ENCODE peak calls at places on chromosome 1, in five cellular contexts. R, U, M, G and C are unnamed samples.

GRCh38 chr1:113870778-113871177 is 734 bp downstream of the PTPN22 start:
- DNase-seq in R (no peak), U (no peak), M (no peak), G (no peak), C (no peak)

GRCh38 chr1:241499910-241500309 is 19.6 kb downstream of the FH start:
- DNase-seq in R (no peak), U (no peak), M (no peak), G (no peak), C (no peak)

GRCh38 chr1:31658721-31659120 is 14.0 kb upstream of the PEF1 start:
- DNase-seq in R (no peak), U (no peak), M (no peak), G (no peak), C (no peak)

GRCh38 chr1:220917535-220918209 is 38.4 kb downstream of the HLX start:
- DNase-seq in R (no peak), U (no peak), M (no peak), G (no peak), C (no peak)

GRCh38 chr1:116154536-116154935 is 43.3 kb downstream of the MAB21L3 start:
- DNase-seq in R (no peak), U (no peak), M (no peak), G (no peak), C (no peak)

GRCh38 chr1:39646232-39647081 is 7.0 kb upstream of the HEYL start:
- DNase-seq in R (no peak), U (peak), M (peak), G (no peak), C (no peak)

GRCh38 chr1:61887921-61888564 is 145.8 kb downstream of the PATJ start:
- DNase-seq in R (no peak), U (no peak), M (peak), G (no peak), C (no peak)

GRCh38 chr1:25023826-25024225 is 93.8 kb upstream of the RUNX3 start:
- DNase-seq in R (no peak), U (no peak), M (peak), G (no peak), C (no peak)

GRCh38 chr1:28313710-28314510 is 14.9 kb upstream of the MED18 start:
- DNase-seq in R (no peak), U (peak), M (peak), G (no peak), C (no peak)

GRCh38 chr1:22613226-22613918 is 23.1 kb upstream of the C1QA start:
- DNase-seq in R (no peak), U (no peak), M (no peak), G (no peak), C (no peak)

GRCh38 chr1:60461889-60462595 is 388.5 kb upstream of the C1orf87 start:
- DNase-seq in R (no peak), U (no peak), M (no peak), G (no peak), C (no peak)

GRCh38 chr1:68433386-68433785 is 16.4 kb downstream of the RPE65 start:
- DNase-seq in R (no peak), U (no peak), M (no peak), G (no peak), C (no peak)

GRCh38 chr1:25568834-25569598 is 25.6 kb downstream of the LDLRAP1 start:
- DNase-seq in R (no peak), U (no peak), M (peak), G (peak), C (no peak)

GRCh38 chr1:12654004-12654567 is 10.2 kb downstream of the AADACL4 start:
- DNase-seq in R (no peak), U (no peak), M (no peak), G (no peak), C (no peak)

GRCh38 chr1:234603221-234604204 is 6.5 kb downstream of the IRF2BP2 start:
- DNase-seq in R (no peak), U (no peak), M (no peak), G (no peak), C (no peak)